ENCODE peak calls at places on chromosomes 2 and 18, in four cellular contexts. One of them, this sample, is unnamed.

GRCh38 chr2:33304032-33304864 is 172.2 kb upstream of the RASGRP3 start:
- DNase-seq in uterus: no peak
- DNase-seq in HCT116: peak
- DNase-seq in coronary artery: no peak
- DNase-seq in this sample: no peak

GRCh38 chr18:76572517-76573247 is 77.6 kb upstream of the ZNF516 start:
- DNase-seq in uterus: no peak
- DNase-seq in HCT116: no peak
- DNase-seq in coronary artery: no peak
- DNase-seq in this sample: no peak

GRCh38 chr2:166156985-166157490 is 29.2 kb upstream of the SCN1A start:
- DNase-seq in uterus: no peak
- DNase-seq in HCT116: no peak
- DNase-seq in coronary artery: no peak
- DNase-seq in this sample: no peak

GRCh38 chr2:36416370-36417165 is 61.0 kb downstream of the CRIM1 start:
- DNase-seq in uterus: no peak
- DNase-seq in HCT116: no peak
- DNase-seq in coronary artery: no peak
- DNase-seq in this sample: no peak

GRCh38 chr2:25698752-25699151 is 25.4 kb upstream of the DTNB start:
- DNase-seq in uterus: no peak
- DNase-seq in HCT116: no peak
- DNase-seq in coronary artery: no peak
- DNase-seq in this sample: no peak

GRCh38 chr2:78757191-78757590 is 268.3 kb upstream of the REG3G start:
- DNase-seq in uterus: no peak
- DNase-seq in HCT116: no peak
- DNase-seq in coronary artery: no peak
- DNase-seq in this sample: no peak

GRCh38 chr2:8543412-8544167 is 138.3 kb upstream of the ID2 start:
- DNase-seq in uterus: peak
- DNase-seq in HCT116: no peak
- DNase-seq in coronary artery: peak
- DNase-seq in this sample: no peak

GRCh38 chr2:113080134-113080533 is 12.4 kb downstream of the IL1F10 start:
- DNase-seq in uterus: no peak
- DNase-seq in HCT116: peak
- DNase-seq in coronary artery: no peak
- DNase-seq in this sample: peak

GRCh38 chr2:190864375-190864774 is 16.2 kb upstream of the GLS start:
- DNase-seq in uterus: no peak
- DNase-seq in HCT116: no peak
- DNase-seq in coronary artery: no peak
- DNase-seq in this sample: no peak

GRCh38 chr2:11719230-11719977 is 27.0 kb upstream of the LPIN1 start:
- DNase-seq in uterus: no peak
- DNase-seq in HCT116: no peak
- DNase-seq in coronary artery: no peak
- DNase-seq in this sample: no peak

GRCh38 chr18:44792456-44793080 is 111.9 kb downstream of the SETBP1 start:
- DNase-seq in uterus: peak
- DNase-seq in HCT116: no peak
- DNase-seq in coronary artery: no peak
- DNase-seq in this sample: no peak

GRCh38 chr2:147223119-147223518 is 621.7 kb upstream of the ACVR2A start:
- DNase-seq in uterus: no peak
- DNase-seq in HCT116: no peak
- DNase-seq in coronary artery: no peak
- DNase-seq in this sample: no peak

GRCh38 chr2:241702155-241702404 is 241 bp downstream of the ING5 start:
- DNase-seq in uterus: no peak
- DNase-seq in HCT116: no peak
- DNase-seq in coronary artery: no peak
- DNase-seq in this sample: no peak

GRCh38 chr2:28802975-28803429 is 7.6 kb upstream of the SPDYA start:
- DNase-seq in uterus: no peak
- DNase-seq in HCT116: no peak
- DNase-seq in coronary artery: no peak
- DNase-seq in this sample: no peak

GRCh38 chr2:118179445-118179844 is 91.2 kb downstream of the INSIG2 start:
- DNase-seq in uterus: no peak
- DNase-seq in HCT116: no peak
- DNase-seq in coronary artery: no peak
- DNase-seq in this sample: no peak

GRCh38 chr2:42752299-42752698 is 11.6 kb downstream of the OXER1 start:
- DNase-seq in uterus: no peak
- DNase-seq in HCT116: no peak
- DNase-seq in coronary artery: no peak
- DNase-seq in this sample: no peak

GRCh38 chr2:110125292-110125691 is 9.7 kb upstream of the MALL start:
- DNase-seq in uterus: no peak
- DNase-seq in HCT116: no peak
- DNase-seq in coronary artery: no peak
- DNase-seq in this sample: no peak

GRCh38 chr2:142693171-142693950 is 184.1 kb upstream of the KYNU start:
- DNase-seq in uterus: no peak
- DNase-seq in HCT116: no peak
- DNase-seq in coronary artery: no peak
- DNase-seq in this sample: no peak

GRCh38 chr2:27559228-27559627 is 23.6 kb upstream of the ZNF512 start:
- DNase-seq in uterus: no peak
- DNase-seq in HCT116: no peak
- DNase-seq in coronary artery: no peak
- DNase-seq in this sample: no peak
- H3K4me3 ChIP-seq in uterus: no peak
- H3K4me3 ChIP-seq in HCT116: no peak
- H3K4me3 ChIP-seq in coronary artery: no peak
- H3K4me3 ChIP-seq in this sample: no peak

GRCh38 chr18:55096261-55097026 is 137.2 kb upstream of the CCDC68 start:
- DNase-seq in uterus: peak
- DNase-seq in HCT116: peak
- DNase-seq in coronary artery: no peak
- DNase-seq in this sample: peak
- TF ChIP-seq CTCF in uterus: peak
- TF ChIP-seq CTCF in HCT116: peak
- TF ChIP-seq CTCF in coronary artery: no peak
- TF ChIP-seq CTCF in this sample: peak

DNA sequence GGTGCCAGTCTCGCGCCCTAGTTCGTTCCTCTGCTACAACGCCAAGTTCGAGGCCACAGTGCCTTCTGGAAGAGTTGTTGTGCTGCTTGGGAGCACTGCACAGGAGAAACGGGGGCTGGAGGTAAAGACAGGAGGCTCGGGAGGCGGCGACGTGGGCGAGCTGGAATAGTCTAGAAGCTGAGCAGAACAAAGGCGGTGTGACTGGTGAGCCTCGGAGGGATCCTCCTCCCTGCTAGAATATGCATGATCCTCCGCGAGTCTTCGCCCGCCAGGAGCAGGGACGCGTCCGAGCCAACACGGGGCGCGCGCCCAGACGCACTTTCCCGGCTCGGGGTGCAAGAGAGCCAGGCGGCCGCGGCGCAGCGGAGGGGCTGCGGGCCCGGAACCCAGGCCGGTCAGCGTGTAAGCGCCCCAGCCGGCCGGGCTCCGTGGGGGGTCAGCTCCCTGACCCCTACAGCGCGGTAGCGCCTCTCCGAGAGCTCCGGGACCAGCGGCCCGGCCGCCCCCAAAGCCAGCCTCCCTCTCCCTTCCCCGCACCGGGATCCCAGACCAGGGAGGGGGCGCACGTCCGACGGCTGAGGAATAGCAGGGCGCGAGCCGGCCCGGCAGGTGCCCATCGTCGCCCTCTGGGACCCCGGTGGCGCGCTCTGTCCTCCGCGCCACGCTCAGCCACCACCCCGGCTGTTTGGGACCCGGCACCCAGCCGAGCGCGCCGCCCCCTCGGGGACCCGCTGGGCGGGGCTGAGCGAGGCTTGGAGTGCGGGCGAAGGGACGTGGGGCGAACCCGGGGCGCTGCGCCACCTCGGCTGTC is 62.4 kb downstream of the GNAL start:
- DNase-seq in uterus: no peak
- DNase-seq in HCT116: no peak
- DNase-seq in coronary artery: no peak
- DNase-seq in this sample: no peak
- H3K4me3 ChIP-seq in uterus: no peak
- H3K4me3 ChIP-seq in HCT116: no peak
- H3K4me3 ChIP-seq in coronary artery: peak
- H3K4me3 ChIP-seq in this sample: no peak

DNA sequence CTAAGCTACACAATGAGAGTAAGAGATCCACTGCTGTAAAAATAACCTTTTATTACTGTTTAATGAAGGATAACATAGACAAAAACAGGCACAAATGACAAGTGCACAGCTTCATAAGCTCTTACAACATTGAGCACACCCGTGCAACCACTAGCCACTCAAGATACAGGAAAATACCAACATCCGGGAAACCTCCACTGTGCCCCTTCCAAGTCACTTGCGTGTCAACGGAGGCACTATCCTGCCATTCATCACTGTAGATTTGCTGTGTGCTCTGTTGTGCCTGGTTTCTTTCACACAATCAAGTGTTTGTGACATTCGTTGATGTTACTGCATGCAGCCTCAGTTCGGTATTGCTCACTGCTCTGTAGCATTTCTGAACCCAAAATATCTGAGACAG is 292.9 kb upstream of the MYT1L start:
- DNase-seq in uterus: no peak
- DNase-seq in HCT116: no peak
- DNase-seq in coronary artery: no peak
- DNase-seq in this sample: no peak
- TF ChIP-seq CTCF in uterus: no peak
- TF ChIP-seq CTCF in HCT116: no peak
- TF ChIP-seq CTCF in coronary artery: no peak
- TF ChIP-seq CTCF in this sample: no peak

GRCh38 chr2:47519147-47519537 is 116.2 kb downstream of the MSH2 start:
- DNase-seq in uterus: no peak
- DNase-seq in HCT116: no peak
- DNase-seq in coronary artery: no peak
- DNase-seq in this sample: no peak

GRCh38 chr2:47520825-47521665 is 118.1 kb downstream of the MSH2 start:
- DNase-seq in uterus: peak
- DNase-seq in HCT116: no peak
- DNase-seq in coronary artery: no peak
- DNase-seq in this sample: no peak

GRCh38 chr2:47520302-47520630 is 117.3 kb downstream of the MSH2 start:
- DNase-seq in uterus: no peak
- DNase-seq in HCT116: no peak
- DNase-seq in coronary artery: no peak
- DNase-seq in this sample: peak

GRCh38 chr2:47519604-47520301 is 116.8 kb downstream of the MSH2 start:
- DNase-seq in uterus: no peak
- DNase-seq in HCT116: no peak
- DNase-seq in coronary artery: no peak
- DNase-seq in this sample: peak

GRCh38 chr2:47521666-47522285 is 118.8 kb downstream of the MSH2 start:
- DNase-seq in uterus: no peak
- DNase-seq in HCT116: no peak
- DNase-seq in coronary artery: no peak
- DNase-seq in this sample: no peak
- H3K4me3 ChIP-seq in uterus: no peak
- H3K4me3 ChIP-seq in HCT116: no peak
- H3K4me3 ChIP-seq in coronary artery: peak
- H3K4me3 ChIP-seq in this sample: no peak

This sample was measured in WERI-Rb-1.